ENCODE peak calls at places on chromosomes 6 and 20, in five cellular contexts. One of them, this sample, is unnamed.

GRCh38 chr6:135535989-135536414 is 38.5 kb upstream of the AHI1 start:
- DNase-seq in AG04450: peak; percentile 94
- DNase-seq in stomach: no peak
- DNase-seq in GM23248: peak; percentile 88
- DNase-seq in AG04449: peak; percentile 88
- DNase-seq in this sample: peak; percentile 26

GRCh38 chr20:5080384-5080877 is 39.3 kb downstream of the PCNA start:
- DNase-seq in stomach: peak; percentile 46
- DNase-seq in AG04450: no peak
- DNase-seq in AG04449: no peak
- DNase-seq in GM23248: peak; percentile 87
- DNase-seq in this sample: peak; percentile 62

GRCh38 chr6:119142637-119143036 is 64.2 kb upstream of the FAM184A start:
- DNase-seq in AG04449: no peak
- DNase-seq in GM23248: no peak
- DNase-seq in stomach: no peak
- DNase-seq in AG04450: no peak
- DNase-seq in this sample: no peak

GRCh38 chr6:71473908-71474307 is 185.3 kb downstream of the OGFRL1 start:
- DNase-seq in GM23248: peak; percentile 93
- DNase-seq in AG04449: peak; percentile 63
- DNase-seq in AG04450: peak; percentile 68
- DNase-seq in stomach: no peak
- DNase-seq in this sample: no peak

GRCh38 chr20:39004508-39004907 is 42.4 kb downstream of the DHX35 start:
- DNase-seq in GM23248: no peak
- DNase-seq in AG04449: no peak
- DNase-seq in AG04450: no peak
- DNase-seq in stomach: peak; percentile 82
- DNase-seq in this sample: no peak

GRCh38 chr6:90790696-90791095 is 203.8 kb upstream of the MAP3K7 start:
- DNase-seq in AG04449: peak; percentile 70
- DNase-seq in AG04450: peak; percentile 33
- DNase-seq in stomach: no peak
- DNase-seq in GM23248: peak; percentile 87
- DNase-seq in this sample: no peak

GRCh38 chr6:63349401-63349800 is 29.6 kb upstream of the LGSN start:
- DNase-seq in AG04449: no peak
- DNase-seq in stomach: no peak
- DNase-seq in GM23248: no peak
- DNase-seq in AG04450: no peak
- DNase-seq in this sample: no peak

GRCh38 chr6:14664112-14664592 is 546.6 kb downstream of the CD83 start:
- DNase-seq in AG04449: no peak
- DNase-seq in GM23248: no peak
- DNase-seq in stomach: no peak
- DNase-seq in AG04450: no peak
- DNase-seq in this sample: no peak

GRCh38 chr6:162728177-162728571 is 400 bp downstream of the PACRG start:
- DNase-seq in AG04449: no peak
- DNase-seq in AG04450: no peak
- DNase-seq in GM23248: peak; percentile 53
- DNase-seq in stomach: no peak
- DNase-seq in this sample: no peak

GRCh38 chr6:169190144-169190584 is 63.5 kb downstream of the THBS2 start:
- DNase-seq in stomach: no peak
- DNase-seq in AG04450: peak; percentile 69
- DNase-seq in GM23248: peak; percentile 91
- DNase-seq in AG04449: peak; percentile 90
- DNase-seq in this sample: peak; percentile 54

GRCh38 chr6:89413006-89413400 is 930 bp upstream of the RRAGD start:
- DNase-seq in AG04449: no peak
- DNase-seq in AG04450: no peak
- DNase-seq in stomach: peak; percentile 44
- DNase-seq in GM23248: no peak
- DNase-seq in this sample: no peak

GRCh38 chr6:19771753-19772336 is 65.3 kb upstream of the ID4 start:
- DNase-seq in stomach: no peak
- DNase-seq in AG04450: no peak
- DNase-seq in GM23248: peak; percentile 73
- DNase-seq in AG04449: peak; percentile 28
- DNase-seq in this sample: no peak

GRCh38 chr6:132322398-132322797 is 78.9 kb downstream of the MOXD1 start:
- DNase-seq in AG04449: no peak
- DNase-seq in stomach: no peak
- DNase-seq in GM23248: peak; percentile 79
- DNase-seq in AG04450: no peak
- DNase-seq in this sample: no peak

GRCh38 chr6:99629293-99629692 is 22.7 kb downstream of the PRDM13 start:
- DNase-seq in stomach: no peak
- DNase-seq in AG04449: no peak
- DNase-seq in AG04450: no peak
- DNase-seq in GM23248: no peak
- DNase-seq in this sample: no peak

GRCh38 chr20:18666803-18667460 is 79.1 kb downstream of the DTD1 start:
- DNase-seq in AG04450: no peak
- DNase-seq in AG04449: no peak
- DNase-seq in stomach: no peak
- DNase-seq in GM23248: peak; percentile 11
- DNase-seq in this sample: no peak

GRCh38 chr6:18561006-18561750 is 174.0 kb downstream of the RNF144B start:
- DNase-seq in AG04450: no peak
- DNase-seq in GM23248: peak; percentile 45
- DNase-seq in AG04449: no peak
- DNase-seq in stomach: no peak
- DNase-seq in this sample: no peak

GRCh38 chr6:44428682-44429081 is 41.2 kb downstream of the CDC5L start:
- DNase-seq in stomach: no peak
- DNase-seq in AG04450: no peak
- DNase-seq in GM23248: peak; percentile 70
- DNase-seq in AG04449: no peak
- DNase-seq in this sample: no peak

GRCh38 chr6:168078199-168078942 is 641 bp downstream of the FRMD1 start:
- DNase-seq in AG04449: no peak
- DNase-seq in GM23248: no peak
- DNase-seq in AG04450: no peak
- DNase-seq in stomach: no peak
- DNase-seq in this sample: no peak

GRCh38 chr20:62961799-62962198 is 9.3 kb downstream of the SLC17A9 start:
- DNase-seq in AG04449: no peak
- DNase-seq in stomach: no peak
- DNase-seq in GM23248: no peak
- DNase-seq in AG04450: no peak
- DNase-seq in this sample: no peak

GRCh38 chr6:75752365-75752764 is 3.3 kb downstream of the MYO6 start:
- DNase-seq in GM23248: peak; percentile 26
- DNase-seq in AG04450: no peak
- DNase-seq in stomach: no peak
- DNase-seq in AG04449: no peak
- DNase-seq in this sample: no peak

GRCh38 chr6:163539101-163539762 is 124.7 kb downstream of the QKI start:
- DNase-seq in AG04450: no peak
- DNase-seq in GM23248: no peak
- DNase-seq in stomach: no peak
- DNase-seq in AG04449: no peak
- DNase-seq in this sample: no peak

GRCh38 chr6:111427341-111428116 is 55.5 kb downstream of the REV3L start:
- DNase-seq in AG04450: peak; percentile 11
- DNase-seq in GM23248: peak; percentile 90
- DNase-seq in AG04449: peak; percentile 19
- DNase-seq in stomach: no peak
- DNase-seq in this sample: no peak

GRCh38 chr6:150667977-150668716 is 68.5 kb downstream of the PLEKHG1 start:
- DNase-seq in stomach: peak; percentile 97
- DNase-seq in AG04450: peak; percentile 2
- DNase-seq in GM23248: peak; percentile 79
- DNase-seq in AG04449: no peak
- DNase-seq in this sample: peak; percentile 96

GRCh38 chr6:148612043-148612442 is 134.8 kb upstream of the UST start:
- DNase-seq in GM23248: peak; percentile 12
- DNase-seq in AG04450: no peak
- DNase-seq in stomach: no peak
- DNase-seq in AG04449: no peak
- DNase-seq in this sample: no peak

GRCh38 chr6:41937881-41938574 is 3.6 kb downstream of the CCND3 start:
- DNase-seq in stomach: no peak
- DNase-seq in GM23248: no peak
- DNase-seq in AG04450: no peak
- DNase-seq in AG04449: no peak
- DNase-seq in this sample: no peak

GRCh38 chr6:98094696-98095095 is 739.7 kb upstream of the POU3F2 start:
- DNase-seq in stomach: no peak
- DNase-seq in AG04449: no peak
- DNase-seq in AG04450: no peak
- DNase-seq in GM23248: peak; percentile 0
- DNase-seq in this sample: no peak

GRCh38 chr20:4973330-4974097 is 27.8 kb downstream of the SLC23A2 start:
- DNase-seq in AG04449: peak; percentile 72
- DNase-seq in AG04450: peak; percentile 70
- DNase-seq in GM23248: peak; percentile 85
- DNase-seq in stomach: peak; percentile 43
- DNase-seq in this sample: peak; percentile 29

GRCh38 chr6:107068691-107069630 is 41.0 kb downstream of the MTRES1 start:
- DNase-seq in AG04449: no peak
- DNase-seq in stomach: no peak
- DNase-seq in AG04450: no peak
- DNase-seq in GM23248: no peak
- DNase-seq in this sample: no peak

GRCh38 chr6:152267967-152268845 is 369.0 kb downstream of the SYNE1 start:
- DNase-seq in GM23248: peak; percentile 50
- DNase-seq in AG04449: no peak
- DNase-seq in stomach: no peak
- DNase-seq in AG04450: no peak
- DNase-seq in this sample: peak; percentile 26

GRCh38 chr20:46122071-46122470 is 4.0 kb downstream of the CD40 start:
- DNase-seq in GM23248: peak; percentile 43
- DNase-seq in AG04449: no peak
- DNase-seq in stomach: peak; percentile 10
- DNase-seq in AG04450: no peak
- DNase-seq in this sample: no peak

GRCh38 chr6:17281100-17281496 is at the start of gene RBM24:
- DNase-seq in stomach: peak; percentile 61
- DNase-seq in AG04450: peak; percentile 49
- DNase-seq in AG04449: no peak
- DNase-seq in GM23248: peak; percentile 89
- DNase-seq in this sample: peak; percentile 37

GRCh38 chr20:50837532-50838321 is 42.9 kb downstream of the BCAS4 start:
- DNase-seq in AG04449: peak; percentile 83
- DNase-seq in stomach: no peak
- DNase-seq in GM23248: peak; percentile 93
- DNase-seq in AG04450: peak; percentile 80
- DNase-seq in this sample: no peak

GRCh38 chr6:52576392-52577021 is 353 bp downstream of the TRAM2 start:
- DNase-seq in AG04449: no peak
- DNase-seq in stomach: peak; percentile 54
- DNase-seq in GM23248: peak; percentile 91
- DNase-seq in AG04450: no peak
- DNase-seq in this sample: peak; percentile 50

DNA sequence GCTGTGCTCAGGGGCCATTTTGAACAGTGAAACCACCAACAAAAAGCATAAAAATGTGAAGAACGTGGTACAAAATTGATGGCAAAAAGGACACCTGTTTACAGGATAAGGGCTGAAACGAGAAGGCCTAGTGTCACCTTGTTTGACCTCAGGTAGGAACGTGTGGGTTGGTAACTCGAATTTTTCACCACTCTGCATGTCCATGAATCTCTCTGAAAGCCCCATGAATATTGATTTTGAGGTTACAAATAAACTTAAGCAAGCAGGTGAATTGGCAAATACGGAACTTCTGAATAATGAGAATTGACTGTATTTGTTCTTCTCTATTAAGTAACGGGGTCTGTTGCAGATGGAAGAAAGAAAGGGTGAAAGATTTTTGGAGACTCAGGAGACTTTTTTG is 59.6 kb upstream of the EDN1 start:
- DNase-seq in stomach: no peak
- DNase-seq in AG04450: no peak
- DNase-seq in AG04449: no peak
- DNase-seq in GM23248: no peak
- DNase-seq in this sample: no peak
- H3K4me3 ChIP-seq in stomach: no peak overlapping the region
- H3K4me3 ChIP-seq in AG04450: no peak overlapping the region
- H3K4me3 ChIP-seq in AG04449: no peak overlapping the region
- H3K4me3 ChIP-seq in GM23248: no peak overlapping the region
- H3K4me3 ChIP-seq in this sample: no peak overlapping the region

GRCh38 chr6:6005467-6006427 is 978 bp downstream of the NRN1 start:
- DNase-seq in GM23248: peak; percentile 59
- DNase-seq in AG04449: no peak
- DNase-seq in stomach: no peak
- DNase-seq in AG04450: no peak
- DNase-seq in this sample: no peak
- H3K4me3 ChIP-seq in GM23248: peak overlapping the region; percentile 100
- H3K4me3 ChIP-seq in AG04449: peak overlapping the region; percentile 87
- H3K4me3 ChIP-seq in stomach: peak overlapping the region; percentile 50
- H3K4me3 ChIP-seq in AG04450: no peak overlapping the region
- H3K4me3 ChIP-seq in this sample: peak overlapping the region; percentile 59

DNA sequence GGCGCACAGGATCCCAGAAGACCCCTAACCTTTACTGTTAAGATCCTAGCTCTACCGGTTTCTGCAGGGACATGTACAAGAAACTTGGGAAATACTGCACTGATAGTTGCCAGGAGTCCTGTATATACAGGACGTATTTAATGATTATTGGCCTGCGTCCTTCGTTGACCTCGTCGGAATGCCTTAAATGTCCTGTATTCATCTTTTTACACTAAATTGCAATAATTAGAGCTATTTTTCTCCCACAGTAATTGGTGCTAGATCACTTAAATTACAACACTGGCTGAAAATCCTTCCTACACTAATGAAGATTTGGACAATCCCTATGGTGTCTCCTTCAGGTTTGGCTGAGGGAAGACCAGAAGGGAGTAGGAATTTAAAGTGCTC is 775 bp upstream of the DNAAF9 start:
- DNase-seq in stomach: no peak
- DNase-seq in GM23248: no peak
- DNase-seq in AG04450: no peak
- DNase-seq in AG04449: no peak
- DNase-seq in this sample: no peak
- H3K4me3 ChIP-seq in stomach: peak overlapping the region; percentile 98
- H3K4me3 ChIP-seq in GM23248: peak overlapping the region; percentile 95
- H3K4me3 ChIP-seq in AG04450: peak overlapping the region; percentile 88
- H3K4me3 ChIP-seq in AG04449: peak overlapping the region; percentile 81
- H3K4me3 ChIP-seq in this sample: peak overlapping the region; percentile 73

GRCh38 chr20:59736366-59736765 is 132.0 kb downstream of the PHACTR3 start:
- DNase-seq in AG04450: no peak
- DNase-seq in stomach: no peak
- DNase-seq in GM23248: no peak
- DNase-seq in AG04449: no peak
- DNase-seq in this sample: no peak
- H3K4me3 ChIP-seq in AG04450: no peak overlapping the region
- H3K4me3 ChIP-seq in stomach: no peak overlapping the region
- H3K4me3 ChIP-seq in GM23248: no peak overlapping the region
- H3K4me3 ChIP-seq in AG04449: no peak overlapping the region
- H3K4me3 ChIP-seq in this sample: no peak overlapping the region

DNA sequence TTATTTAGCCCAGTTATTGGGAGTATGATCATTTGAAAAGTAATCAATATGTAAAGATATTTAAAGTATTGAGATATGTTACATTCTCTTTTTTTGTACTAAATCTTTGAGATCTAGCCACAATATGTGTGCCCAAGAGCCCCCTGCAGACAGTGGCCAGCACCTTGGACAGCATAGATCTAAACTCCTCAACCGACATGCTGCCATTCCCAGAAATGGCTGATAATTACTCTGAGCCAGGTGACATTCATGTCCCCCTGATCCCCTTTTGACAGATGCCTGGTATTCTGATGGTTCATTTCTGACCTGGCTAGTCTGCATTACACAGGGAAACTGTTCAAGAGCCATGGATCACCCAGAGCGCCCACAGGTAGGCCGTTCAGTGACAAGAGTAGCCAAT is 177.1 kb downstream of the ZDHHC14 start:
- DNase-seq in AG04450: no peak
- DNase-seq in stomach: no peak
- DNase-seq in GM23248: no peak
- DNase-seq in AG04449: no peak
- DNase-seq in this sample: no peak
- H3K4me3 ChIP-seq in AG04450: no peak overlapping the region
- H3K4me3 ChIP-seq in stomach: no peak overlapping the region
- H3K4me3 ChIP-seq in GM23248: no peak overlapping the region
- H3K4me3 ChIP-seq in AG04449: no peak overlapping the region
- H3K4me3 ChIP-seq in this sample: no peak overlapping the region